ENCODE peak calls at places on chromosomes 12 and 14, in four cellular contexts. One of them, this sample, is unnamed.

GRCh38 chr12:48865141-48865440 is 579 bp downstream of the RND1 start:
- DNase-seq in hippocampal formation: peak
- DNase-seq in HT-29: no peak
- DNase-seq in EL: no peak
- DNase-seq in this sample: peak

GRCh38 chr14:93533437-93533836 is 102.7 kb downstream of the UNC79 start:
- DNase-seq in hippocampal formation: no peak
- DNase-seq in HT-29: peak
- DNase-seq in EL: no peak
- DNase-seq in this sample: no peak

GRCh38 chr14:61300754-61301153 is 19.6 kb upstream of the TMEM30B start:
- DNase-seq in hippocampal formation: no peak
- DNase-seq in HT-29: no peak
- DNase-seq in EL: no peak
- DNase-seq in this sample: no peak

GRCh38 chr12:104952816-104953215 is 5.3 kb downstream of the SLC41A2 start:
- DNase-seq in hippocampal formation: no peak
- DNase-seq in HT-29: peak
- DNase-seq in EL: no peak
- DNase-seq in this sample: peak

GRCh38 chr12:14256555-14257169 is 108.8 kb upstream of the ATF7IP start:
- DNase-seq in hippocampal formation: peak
- DNase-seq in HT-29: peak
- DNase-seq in EL: peak
- DNase-seq in this sample: peak

GRCh38 chr12:101230547-101230946 is 20.5 kb upstream of the SLC5A8 start:
- DNase-seq in hippocampal formation: no peak
- DNase-seq in HT-29: no peak
- DNase-seq in EL: peak
- DNase-seq in this sample: peak

GRCh38 chr12:82671673-82672195 is 15.0 kb upstream of the TMTC2 start:
- DNase-seq in hippocampal formation: no peak
- DNase-seq in HT-29: no peak
- DNase-seq in EL: no peak
- DNase-seq in this sample: no peak

GRCh38 chr12:85448548-85449139 is 168.6 kb downstream of the ALX1 start:
- DNase-seq in hippocampal formation: no peak
- DNase-seq in HT-29: peak
- DNase-seq in EL: no peak
- DNase-seq in this sample: peak

GRCh38 chr14:33805593-33805992 is 145.3 kb downstream of the EGLN3 start:
- DNase-seq in hippocampal formation: peak
- DNase-seq in HT-29: no peak
- DNase-seq in EL: no peak
- DNase-seq in this sample: no peak

GRCh38 chr12:56103823-56104108 is 593 bp upstream of the PA2G4 start:
- DNase-seq in hippocampal formation: no peak
- DNase-seq in HT-29: no peak
- DNase-seq in EL: no peak
- DNase-seq in this sample: no peak

GRCh38 chr12:5689773-5690172 is 255.3 kb downstream of the ANO2 start:
- DNase-seq in hippocampal formation: no peak
- DNase-seq in HT-29: no peak
- DNase-seq in EL: no peak
- DNase-seq in this sample: no peak

GRCh38 chr14:51202914-51203665 is 37.0 kb upstream of the TMX1 start:
- DNase-seq in hippocampal formation: no peak
- DNase-seq in HT-29: no peak
- DNase-seq in EL: no peak
- DNase-seq in this sample: no peak

GRCh38 chr12:108825205-108825950 is 32.0 kb downstream of the SSH1 start:
- DNase-seq in hippocampal formation: no peak
- DNase-seq in HT-29: no peak
- DNase-seq in EL: peak
- DNase-seq in this sample: peak

GRCh38 chr14:50560929-50561280 is 960 bp downstream of the ATL1 start:
- DNase-seq in hippocampal formation: peak
- DNase-seq in HT-29: peak
- DNase-seq in EL: peak
- DNase-seq in this sample: peak

GRCh38 chr12:99334737-99335136 is 312.8 kb upstream of the GARIN6 start:
- DNase-seq in hippocampal formation: no peak
- DNase-seq in HT-29: no peak
- DNase-seq in EL: no peak
- DNase-seq in this sample: no peak

GRCh38 chr14:69712637-69713088 is 54.3 kb upstream of the SRSF5 start:
- DNase-seq in hippocampal formation: no peak
- DNase-seq in HT-29: no peak
- DNase-seq in EL: no peak
- DNase-seq in this sample: no peak

GRCh38 chr14:68879841-68880575 is 87.1 kb upstream of the ZFP36L1 start:
- DNase-seq in hippocampal formation: no peak
- DNase-seq in HT-29: no peak
- DNase-seq in EL: no peak
- DNase-seq in this sample: no peak

GRCh38 chr12:26573212-26573909 is 259.6 kb downstream of the ITPR2 start:
- DNase-seq in hippocampal formation: no peak
- DNase-seq in HT-29: no peak
- DNase-seq in EL: no peak
- DNase-seq in this sample: no peak

GRCh38 chr14:99675951-99676350 is 8.1 kb upstream of the CYP46A1 start:
- DNase-seq in hippocampal formation: no peak
- DNase-seq in HT-29: no peak
- DNase-seq in EL: no peak
- DNase-seq in this sample: no peak

GRCh38 chr14:71467419-71467818 is 464.8 kb upstream of the RGS6 start:
- DNase-seq in hippocampal formation: no peak
- DNase-seq in HT-29: no peak
- DNase-seq in EL: peak
- DNase-seq in this sample: peak

GRCh38 chr12:62350554-62350953 is 90.3 kb downstream of the USP15 start:
- DNase-seq in hippocampal formation: no peak
- DNase-seq in HT-29: no peak
- DNase-seq in EL: no peak
- DNase-seq in this sample: no peak

GRCh38 chr12:81596558-81596957 is 162.6 kb downstream of the PPFIA2 start:
- DNase-seq in hippocampal formation: no peak
- DNase-seq in HT-29: no peak
- DNase-seq in EL: no peak
- DNase-seq in this sample: no peak

GRCh38 chr12:93862424-93862823 is 185.2 kb downstream of the CRADD start:
- DNase-seq in hippocampal formation: no peak
- DNase-seq in HT-29: no peak
- DNase-seq in EL: no peak
- DNase-seq in this sample: no peak

GRCh38 chr14:80364274-80364673 is 153.0 kb upstream of the DIO2 start:
- DNase-seq in hippocampal formation: no peak
- DNase-seq in HT-29: peak
- DNase-seq in EL: peak
- DNase-seq in this sample: no peak

GRCh38 chr14:82075566-82075965 is 541.9 kb upstream of the SEL1L start:
- DNase-seq in hippocampal formation: no peak
- DNase-seq in HT-29: peak
- DNase-seq in EL: no peak
- DNase-seq in this sample: peak

GRCh38 chr14:35046751-35047536 is 872 bp downstream of the FAM177A1 start:
- DNase-seq in hippocampal formation: peak
- DNase-seq in HT-29: peak
- DNase-seq in EL: no peak
- DNase-seq in this sample: peak

This sample was measured in kidney tubule cell.